ENCODE peak calls at places on chromosomes 4 and X, in eight cellular contexts. D is hepatocyte, J is ureter, R is caudate nucleus, P is left ventricle myocardium inferior, S is cardiac fibroblast, B is fibroblast of mammary gland, Q is GM03348. E is an unnamed sample.

GRCh38 chr4:5079581-5079980 is 28.3 kb downstream of the STK32B start:
- DNase-seq in D (no peak), B (peak), P (no peak), J (no peak), S (peak), R (no peak), Q (no peak), E (no peak)

GRCh38 chr4:53592686-53593641 is 1.7 kb upstream of the LNX1 start:
- DNase-seq in Q (no peak), S (peak), R (no peak), J (peak), P (peak), B (peak), D (peak), E (peak)

GRCh38 chrX:126815816-126816215 is 3.7 kb upstream of the PRR32 start:
- DNase-seq in P (no peak), Q (no peak), R (no peak), J (no peak), S (no peak), B (no peak), D (no peak), E (no peak)

GRCh38 chr4:111323496-111323895 is 700.6 kb upstream of the PITX2 start:
- DNase-seq in S (peak), J (no peak), Q (peak), P (no peak), R (no peak), B (peak), D (no peak), E (no peak)

GRCh38 chrX:10240918-10241317 is 84.1 kb downstream of the CLCN4 start:
- DNase-seq in J (no peak), B (peak), Q (peak), S (peak), R (no peak), D (no peak), P (no peak), E (no peak)

GRCh38 chr4:145840162-145840768 is 98.4 kb downstream of the ZNF827 start:
- DNase-seq in B (peak), J (no peak), S (peak), P (no peak), Q (peak), D (peak), R (no peak), E (peak)

GRCh38 chr4:16532240-16532990 is 306.1 kb upstream of the TAPT1 start:
- DNase-seq in J (no peak), R (no peak), S (peak), P (no peak), B (peak), D (peak), Q (peak), E (no peak)

GRCh38 chr4:7052923-7053715 is 9.9 kb downstream of the TADA2B start:
- DNase-seq in B (peak), Q (peak), J (no peak), S (no peak), D (no peak), P (peak), R (no peak), E (no peak)

GRCh38 chrX:139949703-139950102 is 15.6 kb downstream of the CXorf66 start:
- DNase-seq in S (no peak), J (no peak), D (no peak), B (no peak), R (no peak), P (no peak), Q (no peak), E (no peak)

GRCh38 chr4:173880897-173881296 is 350.9 kb upstream of the HAND2 start:
- DNase-seq in D (no peak), J (no peak), P (no peak), S (no peak), B (no peak), R (no peak), Q (no peak), E (no peak)

GRCh38 chr4:88104902-88105610 is 53.4 kb downstream of the ABCG2 start:
- DNase-seq in P (no peak), S (peak), Q (peak), J (no peak), R (no peak), D (peak), B (peak), E (no peak)

GRCh38 chr4:87839309-87839946 is 6.7 kb downstream of the MEPE start:
- DNase-seq in B (peak), Q (peak), P (peak), D (peak), R (no peak), S (peak), J (no peak), E (peak)

GRCh38 chr4:104728380-104729122 is 233.9 kb upstream of the CXXC4 start:
- DNase-seq in J (no peak), S (peak), D (peak), Q (no peak), B (peak), P (no peak), R (no peak), E (no peak)

GRCh38 chrX:1555370-1555769 is 18.4 kb upstream of the P2RY8 start:
- DNase-seq in B (no peak), D (no peak), R (no peak), S (no peak), J (peak), Q (no peak), P (no peak), E (no peak)

GRCh38 chr4:169724251-169724650 is 33.5 kb downstream of the HPF1 start:
- DNase-seq in P (no peak), Q (peak), D (no peak), B (peak), R (no peak), J (no peak), S (peak), E (no peak)